ENCODE peak calls at places on chromosome 1, in ten cellular contexts. One of them, this sample, is unnamed.

GRCh38 chr1:231236131-231236571 is 4.9 kb upstream of the GNPAT start:
- DNase-seq in epithelial cell of prostate: no peak
- DNase-seq in A549: no peak
- DNase-seq in GM20000: no peak
- DNase-seq in endothelial cell: no peak
- DNase-seq in type B pancreatic cell: no peak
- DNase-seq in DMS153: peak
- DNase-seq in ovary: no peak
- DNase-seq in NCI-H524: no peak
- DNase-seq in hippocampal formation: no peak
- DNase-seq in this sample: no peak

GRCh38 chr1:44941424-44942324 is 44.7 kb downstream of the EIF2B3 start:
- DNase-seq in endothelial cell: no peak
- DNase-seq in type B pancreatic cell: no peak
- DNase-seq in NCI-H524: no peak
- DNase-seq in DMS153: peak
- DNase-seq in A549: no peak
- DNase-seq in ovary: no peak
- DNase-seq in epithelial cell of prostate: no peak
- DNase-seq in GM20000: no peak
- DNase-seq in hippocampal formation: no peak
- DNase-seq in this sample: no peak

GRCh38 chr1:32902535-32902920 is 1.3 kb upstream of the TMEM54 start:
- DNase-seq in ovary: no peak
- DNase-seq in hippocampal formation: no peak
- DNase-seq in epithelial cell of prostate: no peak
- DNase-seq in A549: no peak
- DNase-seq in DMS153: no peak
- DNase-seq in NCI-H524: no peak
- DNase-seq in endothelial cell: no peak
- DNase-seq in type B pancreatic cell: no peak
- DNase-seq in GM20000: peak
- DNase-seq in this sample: no peak

GRCh38 chr1:231938211-231938610 is 311.6 kb downstream of the DISC1 start:
- DNase-seq in type B pancreatic cell: no peak
- DNase-seq in A549: no peak
- DNase-seq in GM20000: no peak
- DNase-seq in hippocampal formation: no peak
- DNase-seq in NCI-H524: no peak
- DNase-seq in ovary: no peak
- DNase-seq in DMS153: no peak
- DNase-seq in epithelial cell of prostate: no peak
- DNase-seq in endothelial cell: no peak
- DNase-seq in this sample: no peak

GRCh38 chr1:24888971-24889670 is 41.0 kb downstream of the RUNX3 start:
- DNase-seq in ovary: no peak
- DNase-seq in DMS153: no peak
- DNase-seq in epithelial cell of prostate: no peak
- DNase-seq in NCI-H524: no peak
- DNase-seq in type B pancreatic cell: no peak
- DNase-seq in GM20000: no peak
- DNase-seq in hippocampal formation: no peak
- DNase-seq in A549: no peak
- DNase-seq in endothelial cell: no peak
- DNase-seq in this sample: no peak

GRCh38 chr1:225460737-225461532 is 33.1 kb upstream of the LBR start:
- DNase-seq in endothelial cell: no peak
- DNase-seq in type B pancreatic cell: no peak
- DNase-seq in DMS153: no peak
- DNase-seq in ovary: no peak
- DNase-seq in epithelial cell of prostate: no peak
- DNase-seq in GM20000: no peak
- DNase-seq in hippocampal formation: no peak
- DNase-seq in A549: no peak
- DNase-seq in NCI-H524: no peak
- DNase-seq in this sample: no peak

GRCh38 chr1:25501235-25502058 is 42.0 kb upstream of the LDLRAP1 start:
- DNase-seq in epithelial cell of prostate: no peak
- DNase-seq in endothelial cell: peak
- DNase-seq in hippocampal formation: no peak
- DNase-seq in NCI-H524: peak
- DNase-seq in type B pancreatic cell: peak
- DNase-seq in GM20000: no peak
- DNase-seq in ovary: no peak
- DNase-seq in A549: no peak
- DNase-seq in DMS153: no peak
- DNase-seq in this sample: no peak

GRCh38 chr1:117842408-117843170 is 86.8 kb downstream of the GDAP2 start:
- DNase-seq in ovary: no peak
- DNase-seq in A549: no peak
- DNase-seq in DMS153: no peak
- DNase-seq in endothelial cell: peak
- DNase-seq in NCI-H524: no peak
- DNase-seq in hippocampal formation: no peak
- DNase-seq in type B pancreatic cell: no peak
- DNase-seq in epithelial cell of prostate: no peak
- DNase-seq in GM20000: no peak
- DNase-seq in this sample: no peak

GRCh38 chr1:17741052-17741451 is 14.1 kb upstream of the ACTL8 start:
- DNase-seq in hippocampal formation: no peak
- DNase-seq in DMS153: no peak
- DNase-seq in epithelial cell of prostate: no peak
- DNase-seq in endothelial cell: no peak
- DNase-seq in A549: no peak
- DNase-seq in NCI-H524: no peak
- DNase-seq in ovary: no peak
- DNase-seq in GM20000: no peak
- DNase-seq in type B pancreatic cell: no peak
- DNase-seq in this sample: no peak

GRCh38 chr1:147892216-147892615 is 10.4 kb upstream of the GJA8 start:
- DNase-seq in NCI-H524: peak
- DNase-seq in endothelial cell: no peak
- DNase-seq in epithelial cell of prostate: no peak
- DNase-seq in hippocampal formation: no peak
- DNase-seq in type B pancreatic cell: no peak
- DNase-seq in ovary: no peak
- DNase-seq in A549: peak
- DNase-seq in DMS153: peak
- DNase-seq in GM20000: no peak
- DNase-seq in this sample: no peak

GRCh38 chr1:41355761-41356160 is 5.5 kb upstream of the FOXO6 start:
- DNase-seq in type B pancreatic cell: no peak
- DNase-seq in NCI-H524: no peak
- DNase-seq in GM20000: no peak
- DNase-seq in ovary: no peak
- DNase-seq in endothelial cell: no peak
- DNase-seq in A549: no peak
- DNase-seq in epithelial cell of prostate: no peak
- DNase-seq in hippocampal formation: no peak
- DNase-seq in DMS153: no peak
- DNase-seq in this sample: no peak

GRCh38 chr1:36924282-36924791 is 110.0 kb downstream of the GRIK3 start:
- DNase-seq in ovary: peak
- DNase-seq in DMS153: peak
- DNase-seq in epithelial cell of prostate: no peak
- DNase-seq in A549: no peak
- DNase-seq in hippocampal formation: peak
- DNase-seq in NCI-H524: no peak
- DNase-seq in endothelial cell: peak
- DNase-seq in GM20000: peak
- DNase-seq in type B pancreatic cell: peak
- DNase-seq in this sample: peak